ENCODE peak calls at places on chromosome 5, in six cellular contexts. Q is neural progenitor cell; S is ecto neural progenitor cell; H is T-helper 2 cell; W is left colon; E is activated naive CD8-positive, alpha-beta T cell treated with anti-CD3 and anti-CD28 coated beads for 36 hours. I is an unnamed sample.

GRCh38 chr5:159463590-159464321 is 133.5 kb upstream of the IL12B start:
- DNase-seq in Q (no peak), S (no peak), H (no peak), W (no peak), E (no peak), I (no peak)

GRCh38 chr5:177472460-177473441 is 683 bp downstream of the DBN1 start:
- DNase-seq in Q (peak), S (peak), H (peak), W (no peak), E (peak), I (peak)

GRCh38 chr5:103397996-103398581 is 139.5 kb downstream of the MACIR start:
- DNase-seq in Q (no peak), S (no peak), H (no peak), W (no peak), E (no peak), I (no peak)

GRCh38 chr5:156379198-156379597 is 52.2 kb downstream of the SGCD start:
- DNase-seq in Q (no peak), S (no peak), H (no peak), W (no peak), E (no peak), I (no peak)

GRCh38 chr5:65926276-65926761 is at the start of gene ERBIN:
- DNase-seq in Q (peak), S (peak), H (peak), W (peak), E (peak), I (peak)

GRCh38 chr5:40490464-40491083 is 189.1 kb upstream of the PTGER4 start:
- DNase-seq in Q (no peak), S (no peak), H (peak), W (no peak), E (no peak), I (no peak)

GRCh38 chr5:10734050-10734709 is 26.9 kb downstream of the DAP start:
- DNase-seq in Q (no peak), S (no peak), H (no peak), W (no peak), E (no peak), I (peak)

GRCh38 chr5:58182287-58182841 is 277.5 kb downstream of the PLK2 start:
- DNase-seq in Q (no peak), S (no peak), H (no peak), W (no peak), E (no peak), I (peak)

GRCh38 chr5:8825161-8825757 is 720.6 kb downstream of the SEMA5A start:
- DNase-seq in Q (no peak), S (no peak), H (no peak), W (no peak), E (no peak), I (no peak)

GRCh38 chr5:115170128-115170923 is 618 bp upstream of the TRIM36 start:
- DNase-seq in Q (peak), S (peak), H (no peak), W (no peak), E (no peak), I (peak)

GRCh38 chr5:160463775-160464465 is 42.3 kb downstream of the PTTG1 start:
- DNase-seq in Q (no peak), S (no peak), H (no peak), W (no peak), E (no peak), I (peak)

GRCh38 chr5:127206320-127207113 is 84.1 kb upstream of the MEGF10 start:
- DNase-seq in Q (no peak), S (no peak), H (no peak), W (no peak), E (no peak), I (no peak)

GRCh38 chr5:151451626-151452520 is 4.5 kb downstream of the SLC36A1 start:
- DNase-seq in Q (no peak), S (no peak), H (no peak), W (no peak), E (no peak), I (peak)

GRCh38 chr5:107257885-107258520 is 412.7 kb downstream of the EFNA5 start:
- DNase-seq in Q (no peak), S (no peak), H (peak), W (no peak), E (no peak), I (no peak)

GRCh38 chr5:93378073-93378472 is 202.9 kb downstream of the NR2F1-AS1 start:
- DNase-seq in Q (no peak), S (no peak), H (no peak), W (no peak), E (no peak), I (peak)

GRCh38 chr5:59361454-59361853 is 532.1 kb downstream of the PDE4D start:
- DNase-seq in Q (no peak), S (no peak), H (no peak), W (no peak), E (no peak), I (no peak)

GRCh38 chr5:107104774-107105050 is 566.0 kb downstream of the EFNA5 start:
- DNase-seq in Q (no peak), S (peak), H (no peak), W (no peak), E (no peak), I (peak)

GRCh38 chr5:97266576-97266975 is 83.5 kb upstream of the RIOK2 start:
- DNase-seq in Q (no peak), S (no peak), H (no peak), W (no peak), E (no peak), I (no peak)

GRCh38 chr5:172918421-172919371 is 40.5 kb upstream of the RPL26L1 start:
- DNase-seq in Q (no peak), S (no peak), H (no peak), W (peak), E (peak), I (no peak)